ENCODE peak calls at places on chromosomes 12 and 14, in five cellular contexts. U is AG09319, P is GM03348, N is WTC11, W is RCC 7860. R is an unnamed sample.

GRCh38 chr14:61033851-61034250 is 52.8 kb downstream of the SLC38A6 start:
- DNase-seq in P (peak), N (no peak), U (no peak), W (no peak), R (no peak)

GRCh38 chr12:14216405-14217294 is 148.8 kb upstream of the ATF7IP start:
- DNase-seq in W (no peak), U (no peak), P (peak), N (no peak), R (no peak)

GRCh38 chr14:77133718-77134338 is 7.8 kb downstream of the ZDHHC22 start:
- DNase-seq in W (peak), P (peak), U (no peak), N (peak), R (no peak)

GRCh38 chr12:64419696-64420095 is 15.5 kb downstream of the XPOT start:
- DNase-seq in N (no peak), P (no peak), U (no peak), W (no peak), R (no peak)

GRCh38 chr14:38047518-38047917 is 160.2 kb upstream of the SSTR1 start:
- DNase-seq in N (no peak), W (no peak), P (no peak), U (no peak), R (peak)

GRCh38 chr14:77031680-77032482 is 3.4 kb upstream of the IRF2BPL start:
- DNase-seq in W (no peak), P (peak), U (no peak), N (no peak), R (no peak)

GRCh38 chr12:129964826-129965457 is 61.1 kb upstream of the TMEM132D start:
- DNase-seq in U (no peak), W (no peak), N (no peak), P (no peak), R (no peak)

GRCh38 chr12:10668526-10668925 is 5.3 kb downstream of the STYK1 start:
- DNase-seq in U (no peak), N (no peak), P (no peak), W (no peak), R (no peak)

GRCh38 chr14:72801381-72801812 is 92.5 kb downstream of the DPF3 start:
- DNase-seq in W (peak), P (peak), U (peak), N (no peak), R (no peak)

GRCh38 chr12:105382771-105383632 is 52.5 kb downstream of the C12orf75 start:
- DNase-seq in U (peak), P (peak), N (peak), W (peak), R (no peak)

GRCh38 chr12:15794196-15794595 is 5.0 kb upstream of the EPS8 start:
- DNase-seq in N (no peak), P (no peak), U (no peak), W (no peak), R (no peak)

GRCh38 chr12:1815814-1816729 is 4.3 kb upstream of the LRTM2 start:
- DNase-seq in W (no peak), P (no peak), N (no peak), U (no peak), R (no peak)

R was measured in breast epithelium.